ENCODE peak calls at places on chromosomes 12 and 14, in five cellular contexts. One of them, this sample, is unnamed.

GRCh38 chr12:130828895-130829294 is 10.2 kb downstream of the STX2 start:
- DNase-seq in trophoblast cell: no peak
- DNase-seq in cardiac fibroblast: no peak
- DNase-seq in choroid plexus epithelial cell: no peak
- DNase-seq in amygdala: no peak
- DNase-seq in this sample: no peak

GRCh38 chr14:33362934-33363333 is 424.3 kb downstream of the NPAS3 start:
- DNase-seq in trophoblast cell: no peak
- DNase-seq in cardiac fibroblast: no peak
- DNase-seq in choroid plexus epithelial cell: no peak
- DNase-seq in amygdala: no peak
- DNase-seq in this sample: no peak

GRCh38 chr12:50765325-50765911 is 1.5 kb downstream of the ATF1 start:
- DNase-seq in trophoblast cell: peak; percentile 71
- DNase-seq in cardiac fibroblast: peak; percentile 61
- DNase-seq in choroid plexus epithelial cell: peak; percentile 69
- DNase-seq in amygdala: no peak
- DNase-seq in this sample: peak; percentile 35

GRCh38 chr12:106149096-106149784 is 10.5 kb upstream of the NUAK1 start:
- DNase-seq in trophoblast cell: peak; percentile 50
- DNase-seq in cardiac fibroblast: peak; percentile 46
- DNase-seq in choroid plexus epithelial cell: peak; percentile 61
- DNase-seq in amygdala: peak; percentile 7
- DNase-seq in this sample: no peak

GRCh38 chr12:97944576-97944975 is 482.0 kb downstream of the RMST start:
- DNase-seq in trophoblast cell: no peak
- DNase-seq in cardiac fibroblast: no peak
- DNase-seq in choroid plexus epithelial cell: no peak
- DNase-seq in amygdala: no peak
- DNase-seq in this sample: no peak

GRCh38 chr14:99675951-99676350 is 8.1 kb upstream of the CYP46A1 start:
- DNase-seq in trophoblast cell: peak; percentile 93
- DNase-seq in cardiac fibroblast: no peak
- DNase-seq in choroid plexus epithelial cell: no peak
- DNase-seq in amygdala: no peak
- DNase-seq in this sample: no peak

GRCh38 chr12:70002097-70002911 is 177.3 kb downstream of the MYRFL start:
- DNase-seq in trophoblast cell: no peak
- DNase-seq in cardiac fibroblast: peak; percentile 63
- DNase-seq in choroid plexus epithelial cell: peak; percentile 6
- DNase-seq in amygdala: no peak
- DNase-seq in this sample: no peak

GRCh38 chr14:79248131-79248530 is 963.2 kb downstream of the DIO2 start:
- DNase-seq in trophoblast cell: no peak
- DNase-seq in cardiac fibroblast: no peak
- DNase-seq in choroid plexus epithelial cell: no peak
- DNase-seq in amygdala: no peak
- DNase-seq in this sample: no peak

GRCh38 chr12:125140239-125140917 is 75.1 kb downstream of the AACS start:
- DNase-seq in trophoblast cell: no peak
- DNase-seq in cardiac fibroblast: no peak
- DNase-seq in choroid plexus epithelial cell: no peak
- DNase-seq in amygdala: no peak
- DNase-seq in this sample: no peak

GRCh38 chr14:25052921-25053320 is 3.0 kb upstream of the STXBP6 start:
- DNase-seq in trophoblast cell: no peak
- DNase-seq in cardiac fibroblast: no peak
- DNase-seq in choroid plexus epithelial cell: no peak
- DNase-seq in amygdala: no peak
- DNase-seq in this sample: no peak

GRCh38 chr12:67952787-67953186 is 36.5 kb upstream of the IFNG-AS1 start:
- DNase-seq in trophoblast cell: no peak
- DNase-seq in cardiac fibroblast: no peak
- DNase-seq in choroid plexus epithelial cell: no peak
- DNase-seq in amygdala: no peak
- DNase-seq in this sample: no peak

GRCh38 chr12:46560874-46561273 is 188.3 kb upstream of the SLC38A2 start:
- DNase-seq in trophoblast cell: no peak
- DNase-seq in cardiac fibroblast: no peak
- DNase-seq in choroid plexus epithelial cell: no peak
- DNase-seq in amygdala: no peak
- DNase-seq in this sample: no peak

GRCh38 chr14:31876741-31877140 is 200.4 kb upstream of the ARHGAP5 start:
- DNase-seq in trophoblast cell: no peak
- DNase-seq in cardiac fibroblast: no peak
- DNase-seq in choroid plexus epithelial cell: no peak
- DNase-seq in amygdala: no peak
- DNase-seq in this sample: no peak

GRCh38 chr14:91387135-91387849 is 30.3 kb downstream of the CCDC88C start:
- DNase-seq in trophoblast cell: no peak
- DNase-seq in cardiac fibroblast: peak; percentile 25
- DNase-seq in choroid plexus epithelial cell: peak; percentile 21
- DNase-seq in amygdala: no peak
- DNase-seq in this sample: no peak

GRCh38 chr12:111066744-111067437 is 146.5 kb upstream of the MYL2 start:
- DNase-seq in trophoblast cell: no peak
- DNase-seq in cardiac fibroblast: no peak
- DNase-seq in choroid plexus epithelial cell: no peak
- DNase-seq in amygdala: no peak
- DNase-seq in this sample: no peak

GRCh38 chr14:104724407-104724980 is 465 bp downstream of the ADSS1 start:
- DNase-seq in trophoblast cell: peak; percentile 44
- DNase-seq in cardiac fibroblast: peak; percentile 20
- DNase-seq in choroid plexus epithelial cell: no peak
- DNase-seq in amygdala: no peak
- DNase-seq in this sample: no peak

GRCh38 chr12:51247523-51248206 is 9.0 kb downstream of the DAZAP2 start:
- DNase-seq in trophoblast cell: no peak
- DNase-seq in cardiac fibroblast: no peak
- DNase-seq in choroid plexus epithelial cell: no peak
- DNase-seq in amygdala: no peak
- DNase-seq in this sample: no peak

GRCh38 chr12:89782807-89783206 is 74.2 kb upstream of the ATP2B1 start:
- DNase-seq in trophoblast cell: no peak
- DNase-seq in cardiac fibroblast: no peak
- DNase-seq in choroid plexus epithelial cell: no peak
- DNase-seq in amygdala: no peak
- DNase-seq in this sample: no peak

GRCh38 chr12:54082402-54082892 is 28.8 kb downstream of the HOXC4 start:
- DNase-seq in trophoblast cell: no peak
- DNase-seq in cardiac fibroblast: peak; percentile 6
- DNase-seq in choroid plexus epithelial cell: peak; percentile 3
- DNase-seq in amygdala: no peak
- DNase-seq in this sample: no peak

This sample was measured in GM12892.